ENCODE peak calls at places on chromosome 3, in eight cellular contexts. J is heart left ventricle, G is esophagus squamous epithelium, I is brain microvascular endothelial cell, H is heart right ventricle, P is cardiac muscle cell, U is AG04450, V is HL-60. T is an unnamed sample.

GRCh38 chr3:150410311-150411105 is 2.4 kb downstream of the TSC22D2 start:
- DNase-seq in J (peak; percentile 74), G (no peak), I (no peak), H (peak; percentile 34), P (peak; percentile 47), U (no peak), V (peak; percentile 48), T (no peak)

GRCh38 chr3:148223266-148223665 is 474.4 kb upstream of the AGTR1 start:
- DNase-seq in J (no peak), G (no peak), I (no peak), H (no peak), P (no peak), U (no peak), V (no peak), T (no peak)

GRCh38 chr3:132368962-132369361 is 48.3 kb upstream of the DNAJC13 start:
- DNase-seq in J (no peak), G (no peak), I (no peak), H (no peak), P (no peak), U (no peak), V (no peak), T (no peak)

GRCh38 chr3:38127611-38128302 is 9.2 kb downstream of the ACAA1 start:
- DNase-seq in J (no peak), G (no peak), I (no peak), H (no peak), P (no peak), U (no peak), V (no peak), T (no peak)

GRCh38 chr3:86937306-86937791 is 53.6 kb downstream of the VGLL3 start:
- DNase-seq in J (no peak), G (no peak), I (peak; percentile 79), H (peak; percentile 47), P (peak; percentile 84), U (peak; percentile 84), V (no peak), T (no peak)

GRCh38 chr3:88167704-88168103 is 17.9 kb downstream of the C3orf38 start:
- DNase-seq in J (no peak), G (no peak), I (no peak), H (no peak), P (no peak), U (no peak), V (no peak), T (no peak)

GRCh38 chr3:119913021-119913420 is 131.1 kb downstream of the NR1I2 start:
- DNase-seq in J (no peak), G (no peak), I (no peak), H (no peak), P (peak; percentile 8), U (no peak), V (no peak), T (peak; percentile 59)

GRCh38 chr3:14769531-14770325 is 49.0 kb upstream of the FGD5 start:
- DNase-seq in J (peak; percentile 20), G (no peak), I (no peak), H (peak; percentile 1), P (no peak), U (no peak), V (no peak), T (no peak)

GRCh38 chr3:100144255-100144866 is 30.1 kb upstream of the FILIP1L start:
- DNase-seq in J (no peak), G (no peak), I (no peak), H (no peak), P (no peak), U (no peak), V (peak; percentile 33), T (no peak)

GRCh38 chr3:39718674-39719595 is 90.5 kb upstream of the MYRIP start:
- DNase-seq in J (no peak), G (no peak), I (no peak), H (no peak), P (peak; percentile 37), U (no peak), V (no peak), T (no peak)

GRCh38 chr3:111923095-111923771 is 55.6 kb upstream of the ABHD10 start:
- DNase-seq in J (no peak), G (no peak), I (no peak), H (no peak), P (no peak), U (no peak), V (no peak), T (no peak)

GRCh38 chr3:2958553-2958952 is 151.6 kb downstream of the IL5RA start:
- DNase-seq in J (no peak), G (no peak), I (no peak), H (no peak), P (no peak), U (no peak), V (no peak), T (no peak)

GRCh38 chr3:35950045-35950444 is 310.7 kb downstream of the ARPP21 start:
- DNase-seq in J (no peak), G (no peak), I (no peak), H (no peak), P (no peak), U (no peak), V (no peak), T (no peak)

GRCh38 chr3:100159564-100160153 is 45.4 kb upstream of the FILIP1L start:
- DNase-seq in J (no peak), G (no peak), I (peak; percentile 9), H (no peak), P (peak; percentile 68), U (peak; percentile 46), V (no peak), T (no peak)

GRCh38 chr3:157502916-157503620 is at the start of gene VEPH1:
- DNase-seq in J (no peak), G (no peak), I (peak; percentile 66), H (no peak), P (peak; percentile 83), U (peak; percentile 26), V (no peak), T (no peak)

GRCh38 chr3:157498374-157498773 is 4.8 kb downstream of the VEPH1 start:
- DNase-seq in J (no peak), G (no peak), I (no peak), H (no peak), P (no peak), U (no peak), V (no peak), T (no peak)

GRCh38 chr3:157499342-157499963 is 3.8 kb downstream of the VEPH1 start:
- DNase-seq in J (no peak), G (no peak), I (peak; percentile 18), H (no peak), P (peak; percentile 40), U (no peak), V (no peak), T (no peak)

GRCh38 chr3:157500232-157500631 is 3.0 kb downstream of the VEPH1 start:
- DNase-seq in J (no peak), G (no peak), I (no peak), H (no peak), P (no peak), U (no peak), V (no peak), T (no peak)

DNA sequence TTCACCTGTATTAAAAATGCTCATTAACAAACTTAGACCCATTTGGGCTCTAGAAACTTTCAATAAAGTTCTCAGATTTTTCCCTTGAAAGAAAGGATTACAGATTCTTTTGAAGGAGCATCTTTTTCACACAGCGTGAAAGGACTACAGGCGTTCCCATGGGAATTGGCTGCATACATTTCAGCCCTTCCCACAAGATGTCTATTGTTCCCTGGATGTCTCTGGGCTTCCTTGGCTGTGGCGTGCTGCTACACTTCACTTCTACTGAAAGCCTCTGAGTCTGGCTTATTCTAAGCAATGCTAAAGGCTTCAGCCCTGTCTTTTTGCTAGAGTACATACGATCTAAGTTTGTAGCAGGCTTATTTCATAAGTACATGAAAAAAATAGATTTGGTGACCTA is 1.4 kb downstream of the VEPH1 start:
- DNase-seq in J (no peak), G (no peak), I (no peak), H (no peak), P (no peak), U (no peak), V (no peak), T (no peak)
- TF ChIP-seq CTCF in J (no peak), G (no peak), I (no peak), H (no peak), P (no peak), U (no peak), V (no peak), T (no peak)

DNA sequence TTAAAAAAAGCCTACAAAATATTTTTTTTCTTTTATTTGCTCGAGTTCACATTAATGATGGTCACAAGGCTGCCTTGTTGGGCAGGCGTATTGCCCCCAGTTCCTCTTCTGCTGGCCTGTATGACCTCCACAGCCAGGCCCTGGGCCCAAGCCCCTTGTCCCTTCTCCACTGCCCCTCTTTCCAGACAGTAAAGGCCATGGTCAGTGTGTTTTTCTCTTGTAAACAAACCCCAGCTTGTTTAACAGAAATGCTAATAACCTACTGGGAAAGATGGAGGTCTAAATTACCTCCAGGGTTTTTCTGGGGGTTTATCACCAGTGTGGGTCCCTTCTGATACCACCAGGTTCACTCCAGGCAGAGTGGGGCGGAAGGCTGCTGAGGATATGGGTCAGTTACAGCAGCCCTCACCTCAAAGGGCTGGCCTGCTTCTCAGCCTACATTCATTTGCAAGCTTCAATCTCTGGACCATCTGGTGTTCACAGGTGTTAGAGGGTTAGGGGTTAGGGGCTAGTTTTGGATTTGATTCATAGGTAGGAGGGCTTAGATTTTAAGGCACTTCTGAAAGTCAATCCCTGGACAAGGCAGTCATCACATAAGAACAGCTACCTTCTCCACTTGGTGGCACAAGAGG is 2.0 kb upstream of the MANF start:
- DNase-seq in J (no peak), G (no peak), I (no peak), H (no peak), P (no peak), U (no peak), V (no peak), T (no peak)
- H3K4me3 ChIP-seq in J (no peak overlapping the region), G (no peak overlapping the region), I (no peak overlapping the region), H (no peak overlapping the region), P (no peak overlapping the region), U (no peak overlapping the region), V (no peak overlapping the region), T (no peak overlapping the region)

GRCh38 chr3:53885239-53885638 is 3.3 kb upstream of the ACTR8 start:
- DNase-seq in J (no peak), G (no peak), I (peak; percentile 27), H (no peak), P (no peak), U (no peak), V (no peak), T (no peak)

GRCh38 chr3:53884623-53885022 is 2.7 kb upstream of the ACTR8 start:
- DNase-seq in J (no peak), G (no peak), I (no peak), H (no peak), P (no peak), U (no peak), V (no peak), T (no peak)

GRCh38 chr3:53883008-53883407 is 1.1 kb upstream of the ACTR8 start:
- DNase-seq in J (no peak), G (no peak), I (no peak), H (no peak), P (no peak), U (no peak), V (no peak), T (no peak)

GRCh38 chr3:53880396-53881345 is 1.3 kb downstream of the ACTR8 start:
- DNase-seq in J (no peak), G (no peak), I (peak; percentile 33), H (no peak), P (peak; percentile 45), U (no peak), V (no peak), T (no peak)

GRCh38 chr3:53881691-53882593 is at the start of gene ACTR8:
- DNase-seq in J (peak; percentile 95), G (peak; percentile 33), I (peak; percentile 79), H (peak; percentile 88), P (peak; percentile 92), U (peak; percentile 61), V (peak; percentile 85), T (no peak)
- TF ChIP-seq CTCF in J (no peak), G (no peak), I (peak; percentile 16), H (peak; percentile 27), P (no peak), U (peak; percentile 16), V (no peak), T (no peak)

GRCh38 chr3:69543080-69543429 is 157.2 kb upstream of the FRMD4B start:
- DNase-seq in J (no peak), G (no peak), I (no peak), H (no peak), P (no peak), U (no peak), V (no peak), T (no peak)
- H3K4me3 ChIP-seq in J (peak overlapping the region; percentile 77), G (peak overlapping the region; percentile 49), I (no peak overlapping the region), H (peak overlapping the region; percentile 63), P (peak overlapping the region; percentile 75), U (no peak overlapping the region), V (peak overlapping the region; percentile 68), T (no peak overlapping the region)

T was measured in LNCaP clone FGC.